ENCODE peak calls at places on chromosomes 5 and 9, in nine cellular contexts. J is stimulated activated CD8-positive, alpha-beta memory T cell treated with anti-CD3 and anti-CD28 coated beads, Interleukin-4, amount 100 ng/mL, for 24 hours; G is lung microvascular endothelial cell; Z is activated CD4-positive, alpha-beta T cell treated with anti-CD3 and anti-CD28 coated beads for 36 hours; H is GM03348; R is Right ventricle myocardium superior; T is kidney glomerular epithelial cell; M is aorta; A is left ventricle myocardium superior. Q is an unnamed sample.

GRCh38 chr5:9766581-9766980 is 136.4 kb upstream of the TAS2R1 start:
- DNase-seq in J (no peak), G (no peak), Z (no peak), H (peak), R (no peak), T (no peak), M (no peak), A (no peak), Q (no peak)

GRCh38 chr5:133514456-133514855 is 97.9 kb downstream of the FSTL4 start:
- DNase-seq in J (no peak), G (no peak), Z (no peak), H (no peak), R (no peak), T (no peak), M (no peak), A (no peak), Q (no peak)

GRCh38 chr5:143142596-143143435 is 260.7 kb downstream of the NR3C1 start:
- DNase-seq in J (no peak), G (no peak), Z (no peak), H (peak), R (peak), T (peak), M (peak), A (peak), Q (no peak)

GRCh38 chr5:15501057-15501791 is 1.2 kb downstream of the FBXL7 start:
- DNase-seq in J (no peak), G (peak), Z (no peak), H (peak), R (peak), T (peak), M (peak), A (peak), Q (peak)

GRCh38 chr9:131273791-131274673 is 2.3 kb downstream of the FAM78A start:
- DNase-seq in J (no peak), G (no peak), Z (peak), H (no peak), R (peak), T (no peak), M (no peak), A (peak), Q (no peak)

GRCh38 chr5:16493261-16493660 is 27.7 kb upstream of the ZNF622 start:
- DNase-seq in J (no peak), G (no peak), Z (no peak), H (no peak), R (no peak), T (no peak), M (no peak), A (no peak), Q (no peak)

GRCh38 chr9:84438391-84438790 is 97.8 kb upstream of the SLC28A3 start:
- DNase-seq in J (no peak), G (no peak), Z (no peak), H (no peak), R (no peak), T (no peak), M (no peak), A (no peak), Q (no peak)

GRCh38 chr5:89213584-89213983 is 330.6 kb upstream of the MEF2C start:
- DNase-seq in J (no peak), G (no peak), Z (no peak), H (peak), R (peak), T (peak), M (peak), A (peak), Q (peak)

GRCh38 chr9:14075218-14075617 is 238.7 kb downstream of the NFIB start:
- DNase-seq in J (no peak), G (no peak), Z (no peak), H (no peak), R (no peak), T (no peak), M (no peak), A (no peak), Q (no peak)

GRCh38 chr9:96317335-96317980 is 15.5 kb upstream of the HSD17B3 start:
- DNase-seq in J (peak), G (peak), Z (peak), H (peak), R (peak), T (peak), M (no peak), A (peak), Q (peak)

GRCh38 chr9:136728548-136729123 is 14.1 kb downstream of the LCN10 start:
- DNase-seq in J (no peak), G (peak), Z (peak), H (peak), R (no peak), T (no peak), M (no peak), A (peak), Q (no peak)

GRCh38 chr5:108078882-108079281 is 303.0 kb downstream of the FBXL17 start:
- DNase-seq in J (no peak), G (no peak), Z (no peak), H (no peak), R (no peak), T (no peak), M (no peak), A (no peak), Q (no peak)

GRCh38 chr5:10682429-10682746 is 78.6 kb downstream of the DAP start:
- DNase-seq in J (no peak), G (no peak), Z (no peak), H (no peak), R (no peak), T (no peak), M (no peak), A (no peak), Q (no peak)

GRCh38 chr9:16401720-16402119 is 468.8 kb downstream of the BNC2 start:
- DNase-seq in J (no peak), G (no peak), Z (no peak), H (no peak), R (peak), T (no peak), M (peak), A (no peak), Q (no peak)

GRCh38 chr9:127448112-127448805 is 2.9 kb downstream of the RPL12 start:
- DNase-seq in J (no peak), G (no peak), Z (no peak), H (no peak), R (no peak), T (no peak), M (no peak), A (no peak), Q (no peak)

GRCh38 chr5:57931807-57932206 is 449.2 kb upstream of the ACTBL2 start:
- DNase-seq in J (no peak), G (no peak), Z (no peak), H (no peak), R (no peak), T (no peak), M (no peak), A (no peak), Q (no peak)

GRCh38 chr9:128422783-128423150 is 2.1 kb downstream of the CERCAM start:
- DNase-seq in J (no peak), G (no peak), Z (no peak), H (no peak), R (no peak), T (no peak), M (no peak), A (no peak), Q (no peak)

GRCh38 chr9:114737118-114737517 is 55.1 kb upstream of the TEX48 start:
- DNase-seq in J (no peak), G (no peak), Z (peak), H (no peak), R (no peak), T (no peak), M (no peak), A (no peak), Q (no peak)

GRCh38 chr9:71819115-71819739 is 50.9 kb upstream of the CEMIP2 start:
- DNase-seq in J (no peak), G (peak), Z (peak), H (peak), R (no peak), T (peak), M (no peak), A (no peak), Q (peak)

GRCh38 chr9:80146466-80146865 is 574.7 kb downstream of the TLE4 start:
- DNase-seq in J (no peak), G (no peak), Z (no peak), H (no peak), R (no peak), T (no peak), M (no peak), A (no peak), Q (peak)

GRCh38 chr5:140253985-140254384 is 48.9 kb downstream of the PFDN1 start:
- DNase-seq in J (no peak), G (peak), Z (no peak), H (peak), R (no peak), T (no peak), M (peak), A (no peak), Q (no peak)

GRCh38 chr9:1979815-1980367 is 35.3 kb upstream of the SMARCA2 start:
- DNase-seq in J (no peak), G (no peak), Z (no peak), H (peak), R (peak), T (peak), M (no peak), A (peak), Q (no peak)

GRCh38 chr9:91148306-91148705 is 213.4 kb downstream of the AUH start:
- DNase-seq in J (no peak), G (no peak), Z (no peak), H (no peak), R (no peak), T (no peak), M (no peak), A (no peak), Q (no peak)

GRCh38 chr5:126811515-126812198 is 34.7 kb downstream of the LMNB1 start:
- DNase-seq in J (no peak), G (peak), Z (peak), H (peak), R (no peak), T (no peak), M (no peak), A (no peak), Q (no peak)

GRCh38 chr9:38687389-38687842 is 32.5 kb downstream of the FAM240B start:
- DNase-seq in J (no peak), G (peak), Z (peak), H (no peak), R (peak), T (peak), M (peak), A (peak), Q (no peak)

GRCh38 chr9:137129089-137129455 is 9.9 kb upstream of the GRIN1 start:
- DNase-seq in J (no peak), G (no peak), Z (peak), H (no peak), R (peak), T (peak), M (no peak), A (peak), Q (no peak)

GRCh38 chr9:93139365-93140182 is 5.5 kb upstream of the NINJ1 start:
- DNase-seq in J (no peak), G (no peak), Z (no peak), H (no peak), R (no peak), T (no peak), M (no peak), A (no peak), Q (no peak)